ENCODE peak calls at places on chromosomes 4 and X, in ten cellular contexts. U, F, T, D, A, H, M, L, W and B are unnamed samples.

GRCh38 chr4:185567828-185568442 is 32.6 kb upstream of the PDLIM3 start:
- DNase-seq in F (no peak), A (no peak), U (peak), D (no peak), H (no peak), W (no peak), T (no peak), L (peak), M (peak), B (no peak)

GRCh38 chr4:72701987-72702819 is 133.2 kb upstream of the ADAMTS3 start:
- DNase-seq in A (peak), U (no peak), W (no peak), F (peak), L (peak), M (no peak), H (no peak), D (no peak), T (no peak), B (peak)

GRCh38 chr4:73139245-73139644 is 69.7 kb upstream of the COX18 start:
- DNase-seq in F (no peak), D (no peak), T (no peak), U (no peak), A (no peak), M (no peak), H (no peak), W (no peak), L (no peak), B (no peak)

GRCh38 chrX:39836802-39837420 is 260.8 kb downstream of the BCOR start:
- DNase-seq in A (no peak), M (no peak), W (no peak), D (no peak), H (no peak), T (no peak), U (no peak), F (no peak), L (no peak), B (peak)

GRCh38 chr4:111631157-111631999 is 513.9 kb upstream of the FAM241A start:
- DNase-seq in U (no peak), A (peak), W (no peak), L (no peak), H (no peak), F (no peak), M (no peak), T (no peak), D (no peak), B (no peak)

GRCh38 chrX:47093248-47093647 is 15.0 kb downstream of the RGN start:
- DNase-seq in D (no peak), F (peak), M (no peak), L (peak), T (no peak), A (peak), U (no peak), H (no peak), W (no peak), B (peak)

GRCh38 chrX:133668225-133668931 is 253.1 kb upstream of the GPC4 start:
- DNase-seq in W (no peak), H (no peak), D (no peak), U (no peak), F (no peak), L (no peak), T (no peak), M (no peak), A (no peak), B (no peak)

GRCh38 chrX:9555354-9555753 is 90.5 kb downstream of the TBL1X start:
- DNase-seq in D (no peak), H (no peak), M (no peak), U (no peak), T (no peak), A (no peak), L (no peak), F (peak), W (no peak), B (no peak)

GRCh38 chr4:121484633-121485032 is 103.8 kb upstream of the QRFPR start:
- DNase-seq in F (peak), T (peak), A (peak), U (no peak), L (peak), H (no peak), M (no peak), W (peak), D (no peak), B (peak)

GRCh38 chr4:17544205-17544604 is 29.2 kb downstream of the CLRN2 start:
- DNase-seq in M (no peak), F (peak), H (no peak), D (no peak), T (peak), L (no peak), U (no peak), A (no peak), W (no peak), B (no peak)

GRCh38 chr4:155566241-155566823 is 100.3 kb upstream of the GUCY1A1 start:
- DNase-seq in L (no peak), H (no peak), M (no peak), D (no peak), T (no peak), A (no peak), W (no peak), F (no peak), U (no peak), B (no peak)

GRCh38 chr4:110508827-110509446 is 33.0 kb downstream of the ENPEP start:
- DNase-seq in A (peak), L (no peak), H (no peak), U (no peak), W (no peak), M (no peak), T (no peak), F (no peak), D (no peak), B (no peak)

DNA sequence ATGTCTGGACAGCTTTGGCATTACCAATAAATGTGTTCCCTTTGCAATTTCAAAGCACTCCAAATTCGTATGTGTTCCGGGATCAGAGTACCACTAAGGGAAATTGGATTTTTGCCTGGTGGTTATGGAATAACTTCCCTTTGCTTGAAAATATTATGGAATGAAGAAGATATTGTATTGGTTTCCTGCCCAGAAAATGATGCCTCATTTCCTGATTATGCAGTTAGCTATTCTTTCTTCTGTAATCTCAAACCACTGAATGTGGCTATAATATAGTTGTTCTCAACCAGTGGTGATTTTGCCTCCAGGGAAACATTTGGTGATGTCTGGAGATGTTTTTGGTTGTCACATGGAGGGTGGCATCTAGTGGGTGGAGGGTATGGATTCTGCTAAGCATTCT is 142.9 kb downstream of the PCDH7 start:
- DNase-seq in F (no peak), U (no peak), T (no peak), L (no peak), W (no peak), D (no peak), H (no peak), M (no peak), A (no peak), B (no peak)
- H3K27ac ChIP-seq in F (no peak), U (no peak), T (no peak), L (no peak), W (no peak), D (no peak), H (no peak), M (no peak), A (peak), B (no peak)

GRCh38 chr4:119284876-119285611 is 36.9 kb downstream of the FABP2 start:
- DNase-seq in H (no peak), D (no peak), M (no peak), T (no peak), A (no peak), W (no peak), U (no peak), F (no peak), L (no peak), B (no peak)

GRCh38 chr4:119286377-119287002 is 35.4 kb downstream of the FABP2 start:
- DNase-seq in D (no peak), T (no peak), W (no peak), F (peak), U (no peak), M (no peak), H (no peak), A (peak), L (peak), B (no peak)

GRCh38 chr4:119281374-119281773 is 40.6 kb downstream of the FABP2 start:
- DNase-seq in W (no peak), U (no peak), T (no peak), A (no peak), L (no peak), F (no peak), D (no peak), H (no peak), M (no peak), B (no peak)
- TF ChIP-seq CTCF in W (no peak), U (no peak), T (no peak), A (no peak), L (no peak), F (no peak), D (no peak), H (no peak), M (no peak), B (no peak)

DNA sequence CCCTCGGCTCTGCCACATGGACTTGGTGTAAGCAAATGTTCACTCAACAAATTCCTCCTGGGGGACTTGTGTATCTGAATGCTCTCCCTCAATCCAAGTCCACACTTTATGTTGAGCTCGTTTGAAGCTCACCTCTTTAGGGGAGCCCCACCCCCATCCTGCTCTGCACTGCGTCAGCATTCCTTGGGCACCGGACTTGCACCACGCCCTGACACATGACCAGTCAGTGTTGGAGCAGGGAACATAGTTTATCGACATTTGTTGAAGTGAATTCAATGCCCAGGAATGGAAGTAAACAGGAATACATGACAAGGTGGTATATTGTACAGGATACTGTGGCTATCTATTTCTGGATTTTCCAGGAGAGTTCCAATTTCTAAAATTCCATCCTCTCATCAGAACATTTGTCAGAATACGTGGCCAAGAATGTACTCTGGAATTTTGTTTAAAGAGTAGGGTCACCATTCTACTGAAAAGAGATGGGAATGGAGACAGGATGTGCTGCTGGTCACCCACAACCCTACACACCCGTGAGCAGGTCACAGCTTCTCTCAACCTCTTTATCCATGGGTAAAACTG is 59.9 kb upstream of the LNX1 start:
- DNase-seq in D (no peak), A (no peak), U (peak), W (peak), T (no peak), L (no peak), M (no peak), H (no peak), F (no peak), B (no peak)
- H3K27ac ChIP-seq in D (no peak), A (no peak), U (no peak), W (no peak), T (no peak), L (no peak), M (peak), H (no peak), F (no peak), B (no peak)

GRCh38 chr4:156972370-156972980 is 876 bp upstream of the PDGFC start:
- DNase-seq in H (no peak), W (no peak), F (no peak), L (no peak), T (no peak), M (no peak), U (no peak), A (peak), D (no peak), B (no peak)

GRCh38 chr4:156971623-156972369 is at the start of gene PDGFC:
- DNase-seq in W (peak), L (no peak), U (peak), T (peak), H (no peak), D (no peak), M (peak), A (peak), F (peak), B (peak)

GRCh38 chr4:156971168-156971601 is 414 bp downstream of the PDGFC start:
- DNase-seq in A (peak), D (no peak), T (peak), U (peak), L (no peak), M (no peak), W (peak), H (no peak), F (no peak), B (peak)

GRCh38 chr4:156969136-156969535 is 2.5 kb downstream of the PDGFC start:
- DNase-seq in M (no peak), L (no peak), H (no peak), D (no peak), A (no peak), T (no peak), F (no peak), U (no peak), W (no peak), B (no peak)

GRCh38 chr4:156970501-156971167 is 965 bp downstream of the PDGFC start:
- DNase-seq in D (no peak), W (peak), T (peak), F (peak), U (peak), L (no peak), A (peak), M (peak), H (no peak), B (peak)
- TF ChIP-seq CTCF in D (no peak), W (peak), T (peak), F (no peak), U (peak), L (peak), A (peak), M (peak), H (no peak), B (peak)

GRCh38 chrX:137748827-137749226 is 182.9 kb downstream of the ZIC3 start:
- DNase-seq in W (no peak), A (no peak), U (no peak), L (no peak), F (no peak), D (no peak), T (no peak), M (no peak), H (no peak), B (no peak)
- H3K27ac ChIP-seq in W (no peak), A (no peak), U (no peak), L (no peak), F (no peak), D (no peak), T (peak), M (no peak), H (no peak), B (no peak)

DNA sequence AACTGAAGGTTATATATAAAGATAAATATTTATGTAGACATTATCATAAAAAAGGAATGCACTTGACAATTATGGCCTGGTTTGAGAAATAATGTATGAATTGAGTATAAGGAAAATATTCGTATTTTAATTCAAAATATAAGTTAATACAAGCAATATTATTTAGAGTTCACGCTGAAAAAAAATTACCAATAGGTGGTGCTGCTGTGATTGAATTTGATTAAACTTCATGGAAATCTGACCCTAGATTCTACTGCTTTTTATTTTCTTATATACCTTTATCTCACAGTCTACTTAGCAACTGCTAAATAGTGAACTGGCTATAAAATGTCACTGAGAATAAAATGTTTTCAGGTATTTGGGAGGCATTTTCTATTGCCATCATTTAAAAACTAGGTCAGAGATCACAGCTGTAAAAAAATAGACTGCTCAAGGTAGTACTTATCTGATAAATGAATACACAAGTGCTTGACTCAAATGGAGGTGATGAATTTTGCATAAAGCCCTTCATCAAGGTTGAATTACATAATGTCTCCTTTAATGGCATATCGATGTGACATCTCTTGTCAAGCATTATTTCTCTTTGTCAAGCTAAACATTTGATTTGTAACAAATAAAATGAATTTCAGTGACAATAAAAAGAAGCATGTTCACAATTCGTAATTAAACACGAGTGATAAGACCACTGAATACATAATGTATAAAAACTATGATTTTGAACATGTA is 1638.8 kb upstream of the PCDH7 start:
- DNase-seq in D (no peak), W (no peak), T (no peak), H (no peak), U (no peak), M (no peak), F (no peak), A (no peak), L (no peak), B (no peak)
- TF ChIP-seq CTCF in D (no peak), W (no peak), T (peak), H (no peak), U (no peak), M (peak), F (no peak), A (no peak), L (peak), B (no peak)

GRCh38 chr4:12615822-12616221 is 868.3 kb downstream of the RAB28 start:
- DNase-seq in A (no peak), U (no peak), W (no peak), H (no peak), D (no peak), F (no peak), T (no peak), L (no peak), M (no peak), B (no peak)
- H3K27ac ChIP-seq in A (no peak), U (no peak), W (no peak), H (no peak), D (no peak), F (no peak), T (no peak), L (no peak), M (no peak), B (no peak)

GRCh38 chrX:130799393-130799792 is 103.6 kb downstream of the ENOX2 start:
- DNase-seq in A (no peak), D (no peak), F (no peak), L (no peak), T (no peak), M (no peak), H (no peak), W (no peak), U (no peak), B (no peak)

GRCh38 chrX:130803537-130803936 is 99.5 kb downstream of the ENOX2 start:
- DNase-seq in F (no peak), T (no peak), L (no peak), A (no peak), M (no peak), D (no peak), H (no peak), W (no peak), U (no peak), B (no peak)

GRCh38 chrX:130805906-130806305 is 97.1 kb downstream of the ENOX2 start:
- DNase-seq in M (no peak), W (no peak), T (no peak), L (no peak), H (no peak), F (no peak), D (no peak), A (no peak), U (no peak), B (no peak)

GRCh38 chrX:130801901-130802300 is 101.1 kb downstream of the ENOX2 start:
- DNase-seq in L (no peak), W (no peak), H (no peak), M (no peak), F (no peak), D (no peak), T (no peak), A (no peak), U (no peak), B (no peak)
- TF ChIP-seq CTCF in L (peak), W (no peak), H (no peak), M (no peak), F (no peak), D (no peak), T (peak), A (peak), U (no peak), B (no peak)

GRCh38 chrX:13196778-13197177 is 123.1 kb downstream of the ATXN3L start:
- DNase-seq in H (no peak), U (no peak), D (no peak), T (no peak), A (no peak), L (no peak), M (no peak), F (no peak), W (no peak), B (no peak)
- H3K27ac ChIP-seq in H (no peak), U (no peak), D (no peak), T (no peak), A (no peak), L (no peak), M (no peak), F (no peak), W (no peak), B (no peak)